ENCODE peak calls at places on chromosomes 1 and 21, in four cellular contexts. C, V, N and H are unnamed samples.

GRCh38 chr1:29569971-29570634 is 333.8 kb downstream of the PTPRU start:
- DNase-seq in C (no peak), V (no peak), N (no peak), H (no peak)

GRCh38 chr1:67645495-67646144 is 39.4 kb upstream of the GADD45A start:
- DNase-seq in C (no peak), V (no peak), N (no peak), H (no peak)

GRCh38 chr21:43619856-43620255 is 39.4 kb downstream of the HSF2BP start:
- DNase-seq in C (no peak), V (no peak), N (no peak), H (no peak)

GRCh38 chr21:44517175-44517899 is 22.7 kb downstream of the KRTAP10-1 start:
- DNase-seq in C (no peak), V (no peak), N (peak), H (no peak)

GRCh38 chr1:235043234-235043633 is 85.4 kb downstream of the TOMM20 start:
- DNase-seq in C (no peak), V (no peak), N (peak), H (no peak)

GRCh38 chr1:154433161-154433681 is 28.1 kb downstream of the IL6R start:
- DNase-seq in C (peak), V (peak), N (no peak), H (no peak)

GRCh38 chr1:58436615-58437297 is 109.8 kb downstream of the OMA1 start:
- DNase-seq in C (no peak), V (no peak), N (no peak), H (no peak)

GRCh38 chr1:22971161-22972062 is 1.3 kb downstream of the LACTBL1 start:
- DNase-seq in C (peak), V (no peak), N (no peak), H (no peak)

GRCh38 chr1:238063454-238063853 is 172.7 kb upstream of the ZP4 start:
- DNase-seq in C (no peak), V (no peak), N (no peak), H (no peak)

GRCh38 chr1:165383067-165383466 is 26.6 kb upstream of the LMX1A start:
- DNase-seq in C (peak), V (no peak), N (no peak), H (no peak)

GRCh38 chr1:32828341-32828740 is 10.9 kb downstream of the S100PBP start:
- DNase-seq in C (no peak), V (no peak), N (no peak), H (no peak)

GRCh38 chr1:84077476-84078107 is 66.5 kb upstream of the PRKACB start:
- DNase-seq in C (peak), V (peak), N (peak), H (peak)

GRCh38 chr1:83520797-83521196 is 478.1 kb downstream of the TTLL7 start:
- DNase-seq in C (no peak), V (no peak), N (no peak), H (no peak)

GRCh38 chr1:56387071-56387747 is 192.2 kb downstream of the PLPP3 start:
- DNase-seq in C (no peak), V (no peak), N (no peak), H (no peak)

GRCh38 chr1:87404306-87404705 is 75.6 kb downstream of the LMO4 start:
- DNase-seq in C (no peak), V (no peak), N (no peak), H (no peak)

GRCh38 chr1:20719261-20719660 is 1.5 kb upstream of the KIF17 start:
- DNase-seq in C (peak), V (no peak), N (peak), H (no peak)

GRCh38 chr1:224067621-224068457 is 46.1 kb upstream of the FBXO28 start:
- DNase-seq in C (no peak), V (no peak), N (no peak), H (no peak)

GRCh38 chr1:150968491-150968890 is 6.1 kb downstream of the CERS2 start:
- DNase-seq in C (no peak), V (no peak), N (no peak), H (no peak)

GRCh38 chr1:150963535-150964489 is 10.8 kb downstream of the CERS2 start:
- DNase-seq in C (no peak), V (no peak), N (no peak), H (no peak)

GRCh38 chr1:150961756-150962155 is 12.9 kb downstream of the CERS2 start:
- DNase-seq in C (no peak), V (no peak), N (no peak), H (no peak)

GRCh38 chr1:150967936-150968335 is 6.7 kb downstream of the CERS2 start:
- DNase-seq in C (no peak), V (no peak), N (no peak), H (no peak)

GRCh38 chr1:150966011-150966410 is 8.6 kb downstream of the CERS2 start:
- DNase-seq in C (no peak), V (no peak), N (no peak), H (no peak)
- TF ChIP-seq CTCF in C (no peak), V (no peak), N (no peak), H (no peak)

GRCh38 chr21:37220433-37220980 is 46.6 kb downstream of the VPS26C start:
- DNase-seq in C (peak), V (no peak), N (peak), H (no peak)
- TF ChIP-seq CTCF in C (no peak), V (no peak), N (peak), H (no peak)

GRCh38 chr1:2415801-2416208 is 3.4 kb upstream of the PEX10 start:
- DNase-seq in C (no peak), V (no peak), N (no peak), H (no peak)
- TF ChIP-seq CTCF in C (no peak), V (no peak), N (no peak), H (no peak)

GRCh38 chr1:184483101-184483813 is 96.4 kb downstream of the C1orf21 start:
- DNase-seq in C (no peak), V (no peak), N (no peak), H (no peak)
- TF ChIP-seq CTCF in C (no peak), V (peak), N (peak), H (no peak)